ENCODE peak calls at places on chromosomes 5 and 9, in eight cellular contexts. One of them, this sample, is unnamed.

GRCh38 chr5:160852049-160852448 is at the start of gene ATP10B:
- DNase-seq in DND-41: no peak
- DNase-seq in stomach: no peak
- DNase-seq in H9: no peak
- DNase-seq in psoas muscle: no peak
- DNase-seq in tibial nerve: no peak
- DNase-seq in spleen: no peak
- DNase-seq in suprapubic skin: no peak
- DNase-seq in this sample: no peak

GRCh38 chr9:130429831-130430230 is 14.9 kb upstream of the ASS1 start:
- DNase-seq in DND-41: no peak
- DNase-seq in stomach: no peak
- DNase-seq in H9: no peak
- DNase-seq in psoas muscle: peak; percentile 44
- DNase-seq in tibial nerve: no peak
- DNase-seq in spleen: no peak
- DNase-seq in suprapubic skin: no peak
- DNase-seq in this sample: no peak

GRCh38 chr5:177447066-177447610 is 524 bp downstream of the PRR7 start:
- DNase-seq in DND-41: peak; percentile 78
- DNase-seq in stomach: peak; percentile 46
- DNase-seq in H9: peak; percentile 76
- DNase-seq in psoas muscle: peak; percentile 58
- DNase-seq in tibial nerve: no peak
- DNase-seq in spleen: peak; percentile 92
- DNase-seq in suprapubic skin: no peak
- DNase-seq in this sample: peak; percentile 45

GRCh38 chr9:109118802-109119438 is 827 bp downstream of the TMEM245 start:
- DNase-seq in DND-41: peak; percentile 16
- DNase-seq in stomach: no peak
- DNase-seq in H9: peak; percentile 54
- DNase-seq in psoas muscle: peak; percentile 62
- DNase-seq in tibial nerve: no peak
- DNase-seq in spleen: no peak
- DNase-seq in suprapubic skin: no peak
- DNase-seq in this sample: peak; percentile 43

GRCh38 chr5:177276886-177277285 is 26.6 kb downstream of the RAB24 start:
- DNase-seq in DND-41: no peak
- DNase-seq in stomach: no peak
- DNase-seq in H9: no peak
- DNase-seq in psoas muscle: no peak
- DNase-seq in tibial nerve: no peak
- DNase-seq in spleen: no peak
- DNase-seq in suprapubic skin: no peak
- DNase-seq in this sample: no peak

GRCh38 chr9:121634800-121635261 is 16.6 kb upstream of the DAB2IP start:
- DNase-seq in DND-41: no peak
- DNase-seq in stomach: no peak
- DNase-seq in H9: peak; percentile 76
- DNase-seq in psoas muscle: no peak
- DNase-seq in tibial nerve: no peak
- DNase-seq in spleen: no peak
- DNase-seq in suprapubic skin: no peak
- DNase-seq in this sample: peak; percentile 26

GRCh38 chr9:2181794-2182193 is 166.6 kb downstream of the SMARCA2 start:
- DNase-seq in DND-41: peak; percentile 27
- DNase-seq in stomach: peak; percentile 32
- DNase-seq in H9: peak; percentile 75
- DNase-seq in psoas muscle: peak; percentile 67
- DNase-seq in tibial nerve: no peak
- DNase-seq in spleen: no peak
- DNase-seq in suprapubic skin: no peak
- DNase-seq in this sample: peak; percentile 28

GRCh38 chr9:98129451-98129881 is 10.4 kb upstream of the TRIM14 start:
- DNase-seq in DND-41: no peak
- DNase-seq in stomach: no peak
- DNase-seq in H9: no peak
- DNase-seq in psoas muscle: no peak
- DNase-seq in tibial nerve: no peak
- DNase-seq in spleen: peak; percentile 81
- DNase-seq in suprapubic skin: no peak
- DNase-seq in this sample: no peak

GRCh38 chr5:98796197-98796972 is 22.9 kb downstream of the RGMB start:
- DNase-seq in DND-41: peak; percentile 51
- DNase-seq in stomach: no peak
- DNase-seq in H9: peak; percentile 48
- DNase-seq in psoas muscle: no peak
- DNase-seq in tibial nerve: no peak
- DNase-seq in spleen: no peak
- DNase-seq in suprapubic skin: no peak
- DNase-seq in this sample: peak; percentile 52

GRCh38 chr9:90433398-90433890 is 209.2 kb downstream of the DIRAS2 start:
- DNase-seq in DND-41: no peak
- DNase-seq in stomach: peak; percentile 31
- DNase-seq in H9: peak; percentile 92
- DNase-seq in psoas muscle: no peak
- DNase-seq in tibial nerve: no peak
- DNase-seq in spleen: no peak
- DNase-seq in suprapubic skin: no peak
- DNase-seq in this sample: no peak

GRCh38 chr5:138874771-138875628 is at the start of gene LRRTM2:
- DNase-seq in DND-41: no peak
- DNase-seq in stomach: no peak
- DNase-seq in H9: no peak
- DNase-seq in psoas muscle: no peak
- DNase-seq in tibial nerve: no peak
- DNase-seq in spleen: no peak
- DNase-seq in suprapubic skin: no peak
- DNase-seq in this sample: no peak

GRCh38 chr5:83964235-83964634 is 243.6 kb upstream of the HAPLN1 start:
- DNase-seq in DND-41: no peak
- DNase-seq in stomach: no peak
- DNase-seq in H9: no peak
- DNase-seq in psoas muscle: no peak
- DNase-seq in tibial nerve: no peak
- DNase-seq in spleen: no peak
- DNase-seq in suprapubic skin: no peak
- DNase-seq in this sample: no peak

GRCh38 chr5:135309391-135310327 is 89.4 kb downstream of the MACROH2A1 start:
- DNase-seq in DND-41: peak; percentile 45
- DNase-seq in stomach: no peak
- DNase-seq in H9: no peak
- DNase-seq in psoas muscle: no peak
- DNase-seq in tibial nerve: no peak
- DNase-seq in spleen: no peak
- DNase-seq in suprapubic skin: no peak
- DNase-seq in this sample: no peak

GRCh38 chr5:54900906-54901725 is 84.3 kb downstream of the ESM1 start:
- DNase-seq in DND-41: no peak
- DNase-seq in stomach: peak; percentile 43
- DNase-seq in H9: no peak
- DNase-seq in psoas muscle: peak; percentile 64
- DNase-seq in tibial nerve: no peak
- DNase-seq in spleen: no peak
- DNase-seq in suprapubic skin: peak; percentile 82
- DNase-seq in this sample: no peak

GRCh38 chr9:135219676-135220600 is 132.5 kb downstream of the OLFM1 start:
- DNase-seq in DND-41: no peak
- DNase-seq in stomach: no peak
- DNase-seq in H9: peak; percentile 15
- DNase-seq in psoas muscle: peak; percentile 16
- DNase-seq in tibial nerve: no peak
- DNase-seq in spleen: peak; percentile 50
- DNase-seq in suprapubic skin: peak; percentile 59
- DNase-seq in this sample: no peak

GRCh38 chr9:135222991-135223760 is 135.7 kb downstream of the OLFM1 start:
- DNase-seq in DND-41: no peak
- DNase-seq in stomach: no peak
- DNase-seq in H9: no peak
- DNase-seq in psoas muscle: peak; percentile 41
- DNase-seq in tibial nerve: no peak
- DNase-seq in spleen: peak; percentile 46
- DNase-seq in suprapubic skin: no peak
- DNase-seq in this sample: no peak

GRCh38 chr9:135221576-135221950 is 134.1 kb downstream of the OLFM1 start:
- DNase-seq in DND-41: no peak
- DNase-seq in stomach: no peak
- DNase-seq in H9: no peak
- DNase-seq in psoas muscle: peak; percentile 28
- DNase-seq in tibial nerve: no peak
- DNase-seq in spleen: no peak
- DNase-seq in suprapubic skin: no peak
- DNase-seq in this sample: no peak

GRCh38 chr9:135221951-135222631 is 134.6 kb downstream of the OLFM1 start:
- DNase-seq in DND-41: no peak
- DNase-seq in stomach: no peak
- DNase-seq in H9: peak; percentile 72
- DNase-seq in psoas muscle: peak; percentile 39
- DNase-seq in tibial nerve: no peak
- DNase-seq in spleen: peak; percentile 46
- DNase-seq in suprapubic skin: no peak
- DNase-seq in this sample: no peak

DNA sequence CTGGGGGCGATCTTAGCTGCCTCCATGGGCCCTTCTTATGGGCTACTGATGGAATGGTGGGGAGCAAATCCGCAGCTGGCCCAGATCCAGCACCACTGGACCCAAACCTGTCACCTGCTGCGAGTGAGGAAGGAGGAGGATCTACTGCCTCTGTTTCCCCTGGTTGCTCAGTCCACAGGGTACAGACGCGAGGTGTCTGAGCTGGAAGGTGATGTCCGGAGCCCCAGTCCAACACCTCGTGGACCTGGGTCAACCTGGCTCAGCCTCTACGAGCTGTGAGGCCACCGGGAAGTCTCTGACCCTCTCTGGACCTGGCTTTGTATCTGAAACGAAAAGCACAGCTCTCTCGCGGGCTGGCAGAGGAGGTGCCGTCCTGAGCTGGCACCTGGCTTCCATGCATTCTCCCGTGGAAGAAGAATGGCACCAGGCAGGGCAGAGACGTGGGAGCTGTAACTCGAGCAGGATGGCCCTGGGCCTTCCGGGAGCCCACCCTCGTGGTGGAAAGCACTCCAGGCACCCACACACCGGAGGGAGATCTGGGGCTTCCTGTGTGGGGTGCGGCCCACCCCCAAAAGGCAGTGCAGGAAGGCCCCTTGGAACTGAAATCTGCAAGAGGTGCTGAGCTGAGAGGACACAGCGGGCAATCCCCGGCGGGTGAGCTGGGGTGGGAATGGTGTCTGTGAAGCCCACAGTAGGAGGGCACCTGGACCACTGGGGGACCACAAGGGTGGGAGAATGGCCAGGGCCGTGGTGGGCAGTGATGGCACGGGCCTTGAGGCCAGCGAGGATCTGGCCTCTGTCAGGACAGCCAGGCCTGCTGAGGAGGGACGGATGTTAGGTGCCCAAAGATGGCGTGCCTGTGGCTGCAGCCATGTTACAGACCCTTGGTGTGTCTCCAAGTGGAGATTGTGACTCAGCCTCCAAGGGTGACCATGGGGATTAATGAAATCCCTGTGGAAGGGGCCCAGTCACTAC is 133.4 kb downstream of the OLFM1 start:
- DNase-seq in DND-41: no peak
- DNase-seq in stomach: no peak
- DNase-seq in H9: peak; percentile 22
- DNase-seq in psoas muscle: peak; percentile 36
- DNase-seq in tibial nerve: no peak
- DNase-seq in spleen: peak; percentile 66
- DNase-seq in suprapubic skin: peak; percentile 68
- DNase-seq in this sample: no peak
- H3K4me1 ChIP-seq in DND-41: no peaks in the 10 kb centered on the region
- H3K4me1 ChIP-seq in stomach: peaks cover 19% of the 10 kb centered on the region
- H3K4me1 ChIP-seq in H9: peaks cover 8% of the 10 kb centered on the region
- H3K4me1 ChIP-seq in psoas muscle: no peaks in the 10 kb centered on the region
- H3K4me1 ChIP-seq in tibial nerve: no peaks in the 10 kb centered on the region
- H3K4me1 ChIP-seq in spleen: no peaks in the 10 kb centered on the region
- H3K4me1 ChIP-seq in suprapubic skin: peaks cover 9% of the 10 kb centered on the region
- H3K4me1 ChIP-seq in this sample: peaks cover 2% of the 10 kb centered on the region

GRCh38 chr9:137829260-137829996 is 48.2 kb upstream of the CACNA1B start:
- DNase-seq in DND-41: no peak
- DNase-seq in stomach: no peak
- DNase-seq in H9: no peak
- DNase-seq in psoas muscle: no peak
- DNase-seq in tibial nerve: no peak
- DNase-seq in spleen: no peak
- DNase-seq in suprapubic skin: no peak
- DNase-seq in this sample: no peak
- TF ChIP-seq CTCF in DND-41: no peak
- TF ChIP-seq CTCF in stomach: no peak
- TF ChIP-seq CTCF in H9: no peak
- TF ChIP-seq CTCF in psoas muscle: no peak
- TF ChIP-seq CTCF in tibial nerve: no peak
- TF ChIP-seq CTCF in spleen: no peak
- TF ChIP-seq CTCF in suprapubic skin: no peak
- TF ChIP-seq CTCF in this sample: no peak

GRCh38 chr5:141942185-141942857 is 15.7 kb downstream of the PCDH12 start:
- DNase-seq in DND-41: no peak
- DNase-seq in stomach: no peak
- DNase-seq in H9: no peak
- DNase-seq in psoas muscle: peak; percentile 61
- DNase-seq in tibial nerve: no peak
- DNase-seq in spleen: no peak
- DNase-seq in suprapubic skin: no peak
- DNase-seq in this sample: no peak
- H3K27ac ChIP-seq in DND-41: no peak overlapping the region
- H3K27ac ChIP-seq in stomach: peak overlapping the region; percentile 17
- H3K27ac ChIP-seq in H9: no peak overlapping the region
- H3K27ac ChIP-seq in psoas muscle: peak overlapping the region; percentile 19
- H3K27ac ChIP-seq in tibial nerve: no peak overlapping the region
- H3K27ac ChIP-seq in spleen: peak overlapping the region; percentile 65
- H3K27ac ChIP-seq in suprapubic skin: no peak overlapping the region
- H3K27ac ChIP-seq in this sample: peak overlapping the region; percentile 11

GRCh38 chr5:151451626-151452520 is 4.5 kb downstream of the SLC36A1 start:
- DNase-seq in DND-41: no peak
- DNase-seq in stomach: no peak
- DNase-seq in H9: no peak
- DNase-seq in psoas muscle: no peak
- DNase-seq in tibial nerve: no peak
- DNase-seq in spleen: no peak
- DNase-seq in suprapubic skin: no peak
- DNase-seq in this sample: no peak

GRCh38 chr5:151450605-151451004 is 3.2 kb downstream of the SLC36A1 start:
- DNase-seq in DND-41: no peak
- DNase-seq in stomach: no peak
- DNase-seq in H9: no peak
- DNase-seq in psoas muscle: no peak
- DNase-seq in tibial nerve: no peak
- DNase-seq in spleen: no peak
- DNase-seq in suprapubic skin: no peak
- DNase-seq in this sample: no peak

GRCh38 chr5:151456321-151456940 is 9.0 kb downstream of the SLC36A1 start:
- DNase-seq in DND-41: no peak
- DNase-seq in stomach: no peak
- DNase-seq in H9: no peak
- DNase-seq in psoas muscle: no peak
- DNase-seq in tibial nerve: no peak
- DNase-seq in spleen: no peak
- DNase-seq in suprapubic skin: no peak
- DNase-seq in this sample: peak; percentile 31

GRCh38 chr5:151454889-151455288 is 7.5 kb downstream of the SLC36A1 start:
- DNase-seq in DND-41: no peak
- DNase-seq in stomach: no peak
- DNase-seq in H9: no peak
- DNase-seq in psoas muscle: no peak
- DNase-seq in tibial nerve: no peak
- DNase-seq in spleen: no peak
- DNase-seq in suprapubic skin: no peak
- DNase-seq in this sample: no peak

GRCh38 chr5:151454166-151454565 is 6.8 kb downstream of the SLC36A1 start:
- DNase-seq in DND-41: no peak
- DNase-seq in stomach: no peak
- DNase-seq in H9: no peak
- DNase-seq in psoas muscle: peak; percentile 76
- DNase-seq in tibial nerve: no peak
- DNase-seq in spleen: no peak
- DNase-seq in suprapubic skin: no peak
- DNase-seq in this sample: no peak
- H3K4me1 ChIP-seq in DND-41: peaks cover 7% of the 10 kb centered on the region
- H3K4me1 ChIP-seq in stomach: peaks cover 24% of the 10 kb centered on the region
- H3K4me1 ChIP-seq in H9: no peaks in the 10 kb centered on the region
- H3K4me1 ChIP-seq in psoas muscle: peaks cover 39% of the 10 kb centered on the region
- H3K4me1 ChIP-seq in tibial nerve: peaks cover 9% of the 10 kb centered on the region
- H3K4me1 ChIP-seq in spleen: peaks cover 8% of the 10 kb centered on the region
- H3K4me1 ChIP-seq in suprapubic skin: peaks cover 8% of the 10 kb centered on the region
- H3K4me1 ChIP-seq in this sample: no peaks in the 10 kb centered on the region

This sample was measured in adrenal gland.